ENCODE peak calls at places on chromosomes 7 and 10, in four cellular contexts. J, U, L and W are unnamed samples.

GRCh38 chr7:371779-372545 is 82.0 kb downstream of the FOXL3 start:
- DNase-seq in J (peak; percentile 78), U (peak; percentile 11), L (no peak), W (no peak)

GRCh38 chr7:76108540-76109233 is 60.8 kb downstream of the MDH2 start:
- DNase-seq in J (no peak), U (no peak), L (no peak), W (no peak)

GRCh38 chr7:22121702-22122474 is 176.2 kb upstream of the CDCA7L start:
- DNase-seq in J (no peak), U (no peak), L (no peak), W (no peak)

GRCh38 chr7:24854866-24855265 is 97.6 kb upstream of the GSDME start:
- DNase-seq in J (no peak), U (no peak), L (no peak), W (no peak)

GRCh38 chr10:77664018-77664417 is 26.4 kb upstream of the KCNMA1 start:
- DNase-seq in J (no peak), U (no peak), L (no peak), W (no peak)

GRCh38 chr10:132563485-132564248 is 26.1 kb downstream of the INPP5A start:
- DNase-seq in J (peak; percentile 73), U (no peak), L (no peak), W (no peak)

GRCh38 chr7:129906700-129907099 is 46.1 kb downstream of the UBE2H start:
- DNase-seq in J (no peak), U (no peak), L (no peak), W (no peak)

GRCh38 chr7:155998328-155998691 is 186.0 kb upstream of the SHH start:
- DNase-seq in J (peak; percentile 70), U (no peak), L (no peak), W (no peak)

GRCh38 chr7:92343719-92344118 is 97.9 kb downstream of the ANKIB1 start:
- DNase-seq in J (no peak), U (no peak), L (no peak), W (no peak)